ENCODE peak calls at places on chromosome 9, in six cellular contexts. One of them, this sample, is unnamed. For H3K27me3, the result is how much of the 10 kb centered on the place peaks cover.

GRCh38 chr9:97502222-97502983 is 937 bp downstream of the TMOD1 start:
- DNase-seq in left lung: peak
- DNase-seq in PC-3: no peak
- DNase-seq in breast epithelium: no peak
- DNase-seq in sigmoid colon: no peak
- DNase-seq in heart right ventricle: peak
- DNase-seq in this sample: no peak

GRCh38 chr9:76355886-76356285 is 38.3 kb downstream of the RFK start:
- DNase-seq in breast epithelium: no peak
- DNase-seq in PC-3: no peak
- DNase-seq in left lung: no peak
- DNase-seq in heart right ventricle: no peak
- DNase-seq in sigmoid colon: no peak
- DNase-seq in this sample: no peak

GRCh38 chr9:95138474-95138873 is 179.0 kb downstream of the FANCC start:
- DNase-seq in sigmoid colon: no peak
- DNase-seq in left lung: no peak
- DNase-seq in PC-3: peak
- DNase-seq in heart right ventricle: no peak
- DNase-seq in breast epithelium: no peak
- DNase-seq in this sample: no peak

GRCh38 chr9:129394011-129394919 is 216.2 kb upstream of the IER5L start:
- DNase-seq in heart right ventricle: no peak
- DNase-seq in breast epithelium: no peak
- DNase-seq in left lung: peak
- DNase-seq in sigmoid colon: no peak
- DNase-seq in PC-3: no peak
- DNase-seq in this sample: no peak

GRCh38 chr9:119043996-119044395 is 325.2 kb downstream of the BRINP1 start:
- DNase-seq in heart right ventricle: no peak
- DNase-seq in left lung: no peak
- DNase-seq in PC-3: no peak
- DNase-seq in breast epithelium: no peak
- DNase-seq in sigmoid colon: no peak
- DNase-seq in this sample: no peak

GRCh38 chr9:15642369-15642962 is 89.6 kb downstream of the CCDC171 start:
- DNase-seq in breast epithelium: no peak
- DNase-seq in left lung: no peak
- DNase-seq in heart right ventricle: no peak
- DNase-seq in PC-3: peak
- DNase-seq in sigmoid colon: no peak
- DNase-seq in this sample: no peak

GRCh38 chr9:76216161-76216649 is 178.0 kb downstream of the RFK start:
- DNase-seq in PC-3: peak
- DNase-seq in left lung: no peak
- DNase-seq in breast epithelium: no peak
- DNase-seq in heart right ventricle: no peak
- DNase-seq in sigmoid colon: no peak
- DNase-seq in this sample: no peak

GRCh38 chr9:96344458-96345180 is 38.9 kb downstream of the SLC35D2 start:
- DNase-seq in sigmoid colon: peak
- DNase-seq in heart right ventricle: peak
- DNase-seq in breast epithelium: peak
- DNase-seq in PC-3: peak
- DNase-seq in left lung: no peak
- DNase-seq in this sample: no peak

GRCh38 chr9:90555351-90556057 is 87.1 kb downstream of the DIRAS2 start:
- DNase-seq in breast epithelium: peak
- DNase-seq in heart right ventricle: no peak
- DNase-seq in PC-3: no peak
- DNase-seq in sigmoid colon: no peak
- DNase-seq in left lung: no peak
- DNase-seq in this sample: no peak

GRCh38 chr9:117938086-117938485 is 233.9 kb downstream of the TLR4 start:
- DNase-seq in sigmoid colon: no peak
- DNase-seq in PC-3: no peak
- DNase-seq in heart right ventricle: no peak
- DNase-seq in breast epithelium: peak
- DNase-seq in left lung: no peak
- DNase-seq in this sample: no peak

GRCh38 chr9:124770359-124771020 is 621 bp downstream of the NR6A1 start:
- DNase-seq in sigmoid colon: peak
- DNase-seq in heart right ventricle: no peak
- DNase-seq in PC-3: no peak
- DNase-seq in breast epithelium: no peak
- DNase-seq in left lung: no peak
- DNase-seq in this sample: peak

GRCh38 chr9:92669527-92669889 is 423 bp downstream of the IPPK start:
- DNase-seq in left lung: peak
- DNase-seq in heart right ventricle: no peak
- DNase-seq in breast epithelium: no peak
- DNase-seq in sigmoid colon: no peak
- DNase-seq in PC-3: no peak
- DNase-seq in this sample: no peak

GRCh38 chr9:127783111-127783621 is 2.7 kb upstream of the CDK9 start:
- DNase-seq in PC-3: no peak
- DNase-seq in heart right ventricle: no peak
- DNase-seq in breast epithelium: peak
- DNase-seq in sigmoid colon: peak
- DNase-seq in left lung: peak
- DNase-seq in this sample: peak

GRCh38 chr9:89911721-89912604 is 307.2 kb downstream of the GADD45G start:
- DNase-seq in breast epithelium: no peak
- DNase-seq in heart right ventricle: no peak
- DNase-seq in left lung: no peak
- DNase-seq in sigmoid colon: no peak
- DNase-seq in PC-3: no peak
- DNase-seq in this sample: no peak

GRCh38 chr9:131112374-131113159 is 12.8 kb upstream of the NUP214 start:
- DNase-seq in sigmoid colon: no peak
- DNase-seq in left lung: no peak
- DNase-seq in breast epithelium: peak
- DNase-seq in heart right ventricle: no peak
- DNase-seq in PC-3: no peak
- DNase-seq in this sample: no peak

GRCh38 chr9:93035821-93036351 is 22.6 kb upstream of the SUSD3 start:
- DNase-seq in left lung: peak
- DNase-seq in heart right ventricle: no peak
- DNase-seq in breast epithelium: no peak
- DNase-seq in sigmoid colon: no peak
- DNase-seq in PC-3: no peak
- DNase-seq in this sample: no peak

GRCh38 chr9:112866662-112867274 is 23.9 kb downstream of the SLC46A2 start:
- DNase-seq in left lung: no peak
- DNase-seq in sigmoid colon: no peak
- DNase-seq in breast epithelium: no peak
- DNase-seq in PC-3: peak
- DNase-seq in heart right ventricle: no peak
- DNase-seq in this sample: no peak

GRCh38 chr9:81833563-81834345 is 94.5 kb upstream of the SPATA31D4 start:
- DNase-seq in heart right ventricle: no peak
- DNase-seq in left lung: no peak
- DNase-seq in PC-3: no peak
- DNase-seq in breast epithelium: no peak
- DNase-seq in sigmoid colon: no peak
- DNase-seq in this sample: no peak

GRCh38 chr9:69905291-69905690 is 84.7 kb downstream of the CFAP95 start:
- DNase-seq in sigmoid colon: no peak
- DNase-seq in breast epithelium: no peak
- DNase-seq in heart right ventricle: no peak
- DNase-seq in left lung: no peak
- DNase-seq in PC-3: peak
- DNase-seq in this sample: no peak

GRCh38 chr9:126154869-126155268 is 171.8 kb upstream of the MVB12B start:
- DNase-seq in PC-3: no peak
- DNase-seq in left lung: peak
- DNase-seq in breast epithelium: no peak
- DNase-seq in sigmoid colon: no peak
- DNase-seq in heart right ventricle: no peak
- DNase-seq in this sample: no peak

GRCh38 chr9:99595796-99596195 is 225.9 kb upstream of the NR4A3 start:
- DNase-seq in sigmoid colon: no peak
- DNase-seq in heart right ventricle: no peak
- DNase-seq in PC-3: no peak
- DNase-seq in left lung: no peak
- DNase-seq in breast epithelium: no peak
- DNase-seq in this sample: no peak

GRCh38 chr9:19161257-19162025 is 34.1 kb upstream of the PLIN2 start:
- DNase-seq in heart right ventricle: no peak
- DNase-seq in left lung: no peak
- DNase-seq in PC-3: peak
- DNase-seq in sigmoid colon: peak
- DNase-seq in breast epithelium: peak
- DNase-seq in this sample: peak

GRCh38 chr9:124285490-124285889 is 27.7 kb downstream of the NEK6 start:
- DNase-seq in breast epithelium: no peak
- DNase-seq in left lung: no peak
- DNase-seq in PC-3: no peak
- DNase-seq in sigmoid colon: no peak
- DNase-seq in heart right ventricle: no peak
- DNase-seq in this sample: no peak

DNA sequence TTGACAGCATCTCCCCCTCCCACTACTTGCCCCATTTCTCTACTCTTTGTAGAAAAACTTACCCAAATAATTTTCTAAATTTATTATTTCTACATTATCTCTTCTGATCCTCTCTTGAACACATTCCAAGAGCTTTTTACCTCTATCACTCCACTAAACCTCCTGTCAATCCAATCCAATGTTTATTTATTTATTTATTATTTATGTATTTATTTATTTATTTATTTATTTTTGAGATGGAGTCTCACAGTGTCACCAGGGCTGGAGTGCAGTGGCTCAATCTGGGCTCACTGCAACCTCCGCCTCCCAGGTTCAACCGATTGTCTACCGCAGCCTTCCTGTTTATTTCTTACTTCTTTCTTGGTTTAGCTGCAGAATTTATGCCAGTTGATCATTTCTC is 178.5 kb upstream of the GAS1 start:
- DNase-seq in sigmoid colon: no peak
- DNase-seq in breast epithelium: no peak
- DNase-seq in PC-3: no peak
- DNase-seq in heart right ventricle: no peak
- DNase-seq in left lung: no peak
- DNase-seq in this sample: no peak
- H3K27me3 ChIP-seq in sigmoid colon: under half
- H3K27me3 ChIP-seq in breast epithelium: under half
- H3K27me3 ChIP-seq in PC-3: under half
- H3K27me3 ChIP-seq in heart right ventricle: under half
- H3K27me3 ChIP-seq in left lung: under half
- H3K27me3 ChIP-seq in this sample: under half

DNA sequence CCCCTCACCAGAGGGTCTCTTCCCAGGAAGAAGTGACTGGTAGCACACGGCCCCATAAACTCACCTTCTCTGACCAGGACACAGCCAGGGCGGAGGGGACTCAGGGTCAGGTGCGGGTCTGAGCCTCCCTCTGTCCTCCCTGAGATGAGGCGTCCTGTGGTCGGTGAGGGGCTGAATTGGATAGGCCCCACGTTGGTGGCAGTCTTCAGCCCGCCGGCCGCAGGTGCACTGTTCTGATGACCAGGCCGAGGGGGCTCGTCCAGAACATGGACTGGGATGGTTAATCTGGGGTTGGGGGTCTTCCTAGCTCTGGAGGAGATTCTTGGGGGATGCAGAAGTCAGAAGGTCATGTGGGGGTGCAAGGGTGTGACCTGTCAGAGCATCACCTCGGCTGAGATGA is 102.2 kb upstream of the PPP1R26 start:
- DNase-seq in left lung: peak
- DNase-seq in breast epithelium: no peak
- DNase-seq in sigmoid colon: no peak
- DNase-seq in PC-3: no peak
- DNase-seq in heart right ventricle: no peak
- DNase-seq in this sample: no peak
- H3K4me3 ChIP-seq in left lung: no peak
- H3K4me3 ChIP-seq in breast epithelium: no peak
- H3K4me3 ChIP-seq in sigmoid colon: no peak
- H3K4me3 ChIP-seq in PC-3: no peak
- H3K4me3 ChIP-seq in heart right ventricle: no peak
- H3K4me3 ChIP-seq in this sample: no peak

GRCh38 chr9:134193912-134194535 is 29.7 kb upstream of the RNU6ATAC start:
- DNase-seq in sigmoid colon: peak
- DNase-seq in left lung: peak
- DNase-seq in heart right ventricle: no peak
- DNase-seq in breast epithelium: no peak
- DNase-seq in PC-3: no peak
- DNase-seq in this sample: peak
- H3K27ac ChIP-seq in sigmoid colon: no peak
- H3K27ac ChIP-seq in left lung: no peak
- H3K27ac ChIP-seq in heart right ventricle: no peak
- H3K27ac ChIP-seq in breast epithelium: no peak
- H3K27ac ChIP-seq in PC-3: no peak
- H3K27ac ChIP-seq in this sample: no peak

DNA sequence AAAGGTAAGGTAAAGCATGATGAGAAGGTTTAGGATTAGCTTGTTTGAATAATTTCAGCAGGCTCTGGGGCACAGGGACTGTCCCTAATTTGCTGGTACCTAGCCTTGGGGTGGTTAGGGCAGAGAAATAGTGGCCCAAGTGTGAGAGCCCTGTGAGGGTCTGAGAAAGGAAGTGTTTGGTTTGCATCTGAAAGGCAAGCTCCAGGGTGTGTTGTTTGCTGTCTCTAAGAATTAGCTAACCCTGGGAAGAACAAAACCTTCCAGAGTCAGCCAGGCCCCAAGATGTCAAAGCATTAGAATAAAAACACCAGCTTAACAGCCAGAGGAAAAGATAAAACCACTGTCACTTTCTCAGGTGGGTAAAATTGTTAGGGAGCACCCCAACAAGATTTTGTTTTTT is 31.0 kb downstream of the TMEM252 start:
- DNase-seq in breast epithelium: no peak
- DNase-seq in heart right ventricle: no peak
- DNase-seq in sigmoid colon: no peak
- DNase-seq in left lung: no peak
- DNase-seq in PC-3: no peak
- DNase-seq in this sample: no peak
- H3K27me3 ChIP-seq in breast epithelium: under half
- H3K27me3 ChIP-seq in heart right ventricle: under half
- H3K27me3 ChIP-seq in sigmoid colon: under half
- H3K27me3 ChIP-seq in left lung: under half
- H3K27me3 ChIP-seq in PC-3: under half
- H3K27me3 ChIP-seq in this sample: under half

GRCh38 chr9:121288557-121288873 is 20.6 kb downstream of the GSN start:
- DNase-seq in sigmoid colon: no peak
- DNase-seq in heart right ventricle: no peak
- DNase-seq in left lung: no peak
- DNase-seq in PC-3: no peak
- DNase-seq in breast epithelium: no peak
- DNase-seq in this sample: no peak
- H3K4me3 ChIP-seq in sigmoid colon: no peak
- H3K4me3 ChIP-seq in heart right ventricle: no peak
- H3K4me3 ChIP-seq in left lung: no peak
- H3K4me3 ChIP-seq in PC-3: no peak
- H3K4me3 ChIP-seq in breast epithelium: no peak
- H3K4me3 ChIP-seq in this sample: no peak

This sample was measured in CD8-positive, alpha-beta memory T cell.